ENCODE peak calls at places on chromosome 20, in five cellular contexts. Y is astrocyte of the cerebellum, R is GM23338, K is tibial artery, O is pancreas. E is an unnamed sample.

GRCh38 chr20:17666491-17666890 is 15.6 kb downstream of the RRBP1 start:
- DNase-seq in K (peak; percentile 63), O (no peak), Y (peak; percentile 41), R (no peak), E (no peak)

GRCh38 chr20:14556206-14556605 is 218.8 kb upstream of the FLRT3 start:
- DNase-seq in R (no peak), O (no peak), K (no peak), Y (no peak), E (no peak)

GRCh38 chr20:61253264-61253639 is 1.2 kb downstream of the CDH4 start:
- DNase-seq in K (no peak), R (peak; percentile 69), O (no peak), Y (no peak), E (no peak)

GRCh38 chr20:20677186-20677585 is 35.3 kb downstream of the RALGAPA2 start:
- DNase-seq in K (no peak), R (no peak), Y (peak; percentile 86), O (no peak), E (peak; percentile 7)

GRCh38 chr20:52448513-52448912 is 256.9 kb upstream of the ZFP64 start:
- DNase-seq in O (no peak), K (no peak), R (no peak), Y (no peak), E (no peak)

GRCh38 chr20:62946918-62947317 is 5.6 kb upstream of the SLC17A9 start:
- DNase-seq in O (no peak), K (no peak), R (no peak), Y (no peak), E (no peak)

GRCh38 chr20:90651-91050 is 3.2 kb downstream of the DEFB125 start:
- DNase-seq in O (no peak), R (no peak), Y (no peak), K (no peak), E (no peak)

GRCh38 chr20:23069073-23069472 is 17.1 kb downstream of the CD93 start:
- DNase-seq in O (no peak), Y (no peak), K (no peak), R (no peak), E (no peak)

GRCh38 chr20:34564810-34565209 is 6.3 kb downstream of the MAP1LC3A start:
- DNase-seq in O (no peak), R (no peak), Y (no peak), K (no peak), E (no peak)

GRCh38 chr20:46695888-46696287 is 6.6 kb upstream of the TP53RK start:
- DNase-seq in Y (peak; percentile 57), R (no peak), K (no peak), O (no peak), E (no peak)

GRCh38 chr20:46060301-46060881 is 29.4 kb downstream of the NCOA5 start:
- DNase-seq in R (no peak), K (no peak), O (no peak), Y (no peak), E (no peak)

GRCh38 chr20:10857362-10858070 is 183.7 kb upstream of the JAG1 start:
- DNase-seq in R (no peak), K (no peak), Y (no peak), O (no peak), E (no peak)

DNA sequence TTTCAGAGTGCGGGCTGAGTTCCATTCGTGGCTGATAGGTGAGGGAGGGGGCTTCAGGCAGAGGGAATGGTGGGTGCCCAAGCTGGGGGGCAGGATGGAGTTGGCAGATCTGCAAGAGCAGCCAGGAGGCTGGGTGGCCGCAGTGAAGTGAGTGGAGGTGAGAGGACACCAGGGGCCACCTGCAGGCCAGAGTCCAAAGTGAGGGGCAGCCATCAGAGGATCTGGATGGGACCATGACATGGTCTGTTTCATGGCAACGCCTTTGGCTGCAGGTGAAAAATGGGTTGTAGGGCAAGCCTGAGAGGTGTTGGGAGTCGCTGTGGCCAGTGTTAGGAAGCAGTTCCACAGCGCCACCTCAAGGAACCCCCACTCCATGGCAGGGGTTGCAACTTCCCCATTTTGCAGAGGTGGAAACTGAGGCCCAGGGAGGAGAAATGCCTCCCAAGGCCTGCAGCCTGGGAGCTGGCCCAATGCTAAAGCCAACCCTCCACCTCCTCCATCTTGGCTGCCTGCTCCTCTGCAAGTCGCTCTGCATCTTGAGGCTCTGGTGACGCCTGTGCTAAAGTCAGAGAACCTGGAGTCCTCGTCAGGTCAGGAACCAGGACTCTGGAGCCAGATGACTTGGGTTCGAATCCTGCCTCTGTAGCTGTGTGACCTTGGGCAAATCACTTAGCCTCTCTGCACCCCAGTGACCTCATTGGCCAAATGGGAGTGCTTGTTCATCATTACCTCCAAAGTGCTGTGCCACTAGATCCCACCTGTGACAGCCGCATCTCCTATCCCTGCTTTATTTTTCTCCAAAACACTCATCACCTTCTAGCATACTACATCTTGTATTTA is 153.8 kb downstream of the CEBPB start:
- DNase-seq in O (no peak), Y (no peak), R (peak; percentile 64), K (no peak), E (no peak)
- TF ChIP-seq CTCF in O (no peak), Y (peak; percentile 8), R (peak; percentile 69), K (no peak), E (peak; percentile 13)

GRCh38 chr20:63952769-63953168 is 3.4 kb downstream of the UCKL1 start:
- DNase-seq in K (no peak), R (no peak), O (peak; percentile 43), Y (no peak), E (no peak)
- TF ChIP-seq CTCF in K (no peak), R (no peak), O (no peak), Y (no peak), E (no peak)

GRCh38 chr20:43205699-43206098 is 16.0 kb upstream of the PTPRT start:
- DNase-seq in Y (no peak), O (no peak), R (no peak), K (no peak), E (no peak)
- TF ChIP-seq CTCF in Y (no peak), O (no peak), R (no peak), K (no peak), E (no peak)

GRCh38 chr20:38145094-38146075 is 19.7 kb downstream of the TGM2 start:
- DNase-seq in K (no peak), Y (no peak), R (no peak), O (peak; percentile 13), E (no peak)
- TF ChIP-seq CTCF in K (no peak), Y (no peak), R (no peak), O (no peak), E (no peak)

GRCh38 chr20:2709205-2709981 is 16.8 kb downstream of the EBF4 start:
- DNase-seq in R (no peak), K (no peak), Y (no peak), O (no peak), E (no peak)

GRCh38 chr20:2708073-2708415 is 15.5 kb downstream of the EBF4 start:
- DNase-seq in R (no peak), Y (no peak), K (no peak), O (no peak), E (no peak)

GRCh38 chr20:2707353-2708072 is 14.9 kb downstream of the EBF4 start:
- DNase-seq in O (no peak), Y (no peak), K (no peak), R (no peak), E (no peak)

GRCh38 chr20:2708665-2709064 is 16.1 kb downstream of the EBF4 start:
- DNase-seq in Y (no peak), O (no peak), R (no peak), K (no peak), E (no peak)

DNA sequence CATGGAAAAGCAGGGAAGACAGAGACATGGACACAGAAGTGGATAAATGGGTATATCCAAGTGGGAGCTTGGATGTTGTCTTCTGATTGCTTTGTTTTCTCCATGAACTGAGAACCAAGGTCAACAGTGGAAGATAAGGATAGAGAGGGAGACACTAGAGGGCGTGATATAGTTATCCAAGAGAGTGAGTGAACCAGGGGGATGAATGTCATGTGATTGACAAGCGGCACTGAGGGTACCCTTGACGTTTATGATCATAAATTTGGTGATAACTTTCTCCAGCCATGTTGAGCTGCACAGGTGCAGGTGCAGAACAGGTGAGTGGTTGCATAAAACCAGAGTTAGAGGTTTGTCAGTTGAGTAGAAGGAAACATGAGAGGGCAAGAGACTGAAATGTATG is 20.7 kb downstream of the EBF4 start:
- DNase-seq in O (no peak), Y (no peak), R (peak; percentile 66), K (no peak), E (no peak)
- TF ChIP-seq CTCF in O (no peak), Y (peak; percentile 6), R (peak; percentile 79), K (peak; percentile 15), E (no peak)

GRCh38 chr20:59561228-59561605 is 43.1 kb upstream of the PHACTR3 start:
- DNase-seq in K (no peak), O (no peak), Y (no peak), R (no peak), E (no peak)

GRCh38 chr20:59559863-59560262 is 44.5 kb upstream of the PHACTR3 start:
- DNase-seq in R (no peak), K (no peak), O (no peak), Y (no peak), E (no peak)

GRCh38 chr20:59561614-59562277 is 42.6 kb upstream of the PHACTR3 start:
- DNase-seq in K (no peak), R (no peak), O (no peak), Y (no peak), E (no peak)

GRCh38 chr20:59559024-59559817 is 45.1 kb upstream of the PHACTR3 start:
- DNase-seq in K (no peak), O (no peak), R (no peak), Y (no peak), E (no peak)

DNA sequence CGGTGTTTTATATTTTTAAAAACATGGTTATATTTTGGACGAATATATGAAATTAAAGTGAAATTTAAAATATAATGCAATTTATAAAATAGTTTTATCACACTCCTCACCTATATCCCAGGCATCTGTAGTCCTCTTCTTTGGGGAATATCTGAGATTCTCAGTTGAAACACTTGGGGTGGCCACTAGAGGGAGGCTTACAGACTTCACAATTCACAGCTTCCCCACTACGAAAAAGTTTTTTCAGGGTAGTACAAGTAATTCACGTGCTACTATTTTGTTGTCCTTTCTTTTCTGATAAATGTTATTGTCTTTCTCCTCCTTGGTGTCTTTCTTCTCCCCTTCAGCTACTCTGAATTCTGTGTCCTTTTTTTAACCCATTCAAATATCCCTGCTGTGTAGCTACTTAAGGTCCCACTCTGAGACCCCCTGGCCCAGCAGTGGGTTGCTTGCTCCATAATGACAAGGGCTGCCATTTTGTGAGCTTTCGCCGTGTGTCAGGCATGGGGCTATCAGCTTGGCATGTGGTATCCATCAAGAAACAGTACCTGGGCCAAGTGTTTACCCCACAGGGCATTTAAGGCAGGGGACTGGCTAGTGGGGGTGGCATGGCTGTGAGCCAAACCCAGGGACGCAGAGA is 43.6 kb upstream of the PHACTR3 start:
- DNase-seq in Y (no peak), R (peak; percentile 73), O (no peak), K (no peak), E (no peak)
- TF ChIP-seq CTCF in Y (peak; percentile 49), R (peak; percentile 57), O (peak; percentile 19), K (peak; percentile 22), E (peak; percentile 47)